ENCODE peak calls at places on chromosomes 16 and 17, in seven cellular contexts. One of them, this sample, is unnamed.
A peak's percentile ranks its signal among the peaks of the same experiment; 100 is the strongest.

GRCh38 chr16:86772671-86773338 is 194.5 kb downstream of the FOXL1 start:
- DNase-seq in heart right ventricle: no peak
- DNase-seq in AG09319: no peak
- DNase-seq in HCT116: no peak
- DNase-seq in RWPE1: no peak
- DNase-seq in MM.1S: no peak
- DNase-seq in CD4-positive, alpha-beta T cell: no peak
- DNase-seq in this sample: no peak

GRCh38 chr16:3578121-3578520 is 918 bp upstream of the NLRC3 start:
- DNase-seq in AG09319: no peak
- DNase-seq in MM.1S: no peak
- DNase-seq in CD4-positive, alpha-beta T cell: peak; percentile 56
- DNase-seq in HCT116: no peak
- DNase-seq in RWPE1: no peak
- DNase-seq in heart right ventricle: no peak
- DNase-seq in this sample: no peak

GRCh38 chr17:42520540-42520951 is 15.5 kb upstream of the NAGLU start:
- DNase-seq in AG09319: no peak
- DNase-seq in MM.1S: no peak
- DNase-seq in heart right ventricle: no peak
- DNase-seq in HCT116: no peak
- DNase-seq in RWPE1: no peak
- DNase-seq in CD4-positive, alpha-beta T cell: no peak
- DNase-seq in this sample: no peak

GRCh38 chr17:8345951-8346665 is 6.5 kb downstream of the ODF4 start:
- DNase-seq in HCT116: no peak
- DNase-seq in RWPE1: no peak
- DNase-seq in AG09319: no peak
- DNase-seq in MM.1S: no peak
- DNase-seq in heart right ventricle: no peak
- DNase-seq in CD4-positive, alpha-beta T cell: no peak
- DNase-seq in this sample: no peak

GRCh38 chr16:11768850-11769249 is 26.2 kb upstream of the TXNDC11 start:
- DNase-seq in CD4-positive, alpha-beta T cell: no peak
- DNase-seq in RWPE1: no peak
- DNase-seq in MM.1S: peak; percentile 12
- DNase-seq in AG09319: no peak
- DNase-seq in heart right ventricle: no peak
- DNase-seq in HCT116: no peak
- DNase-seq in this sample: peak; percentile 29

GRCh38 chr16:70685061-70685937 is 554 bp downstream of the MTSS2 start:
- DNase-seq in RWPE1: no peak
- DNase-seq in CD4-positive, alpha-beta T cell: no peak
- DNase-seq in AG09319: no peak
- DNase-seq in heart right ventricle: no peak
- DNase-seq in HCT116: no peak
- DNase-seq in MM.1S: no peak
- DNase-seq in this sample: no peak

GRCh38 chr16:3171855-3172593 is 16.0 kb upstream of the OR1F1 start:
- DNase-seq in MM.1S: peak; percentile 44
- DNase-seq in CD4-positive, alpha-beta T cell: no peak
- DNase-seq in HCT116: no peak
- DNase-seq in heart right ventricle: no peak
- DNase-seq in AG09319: no peak
- DNase-seq in RWPE1: no peak
- DNase-seq in this sample: no peak

GRCh38 chr16:16805809-16806208 is 426.9 kb downstream of the NPIPA7 start:
- DNase-seq in MM.1S: no peak
- DNase-seq in CD4-positive, alpha-beta T cell: no peak
- DNase-seq in RWPE1: no peak
- DNase-seq in AG09319: no peak
- DNase-seq in HCT116: no peak
- DNase-seq in heart right ventricle: no peak
- DNase-seq in this sample: no peak

GRCh38 chr16:30888856-30889499 is 4.9 kb downstream of the BCL7C start:
- DNase-seq in HCT116: no peak
- DNase-seq in RWPE1: no peak
- DNase-seq in CD4-positive, alpha-beta T cell: no peak
- DNase-seq in MM.1S: no peak
- DNase-seq in heart right ventricle: no peak
- DNase-seq in AG09319: no peak
- DNase-seq in this sample: no peak

GRCh38 chr17:72683506-72684404 is 408.7 kb downstream of the SLC39A11 start:
- DNase-seq in heart right ventricle: no peak
- DNase-seq in HCT116: peak; percentile 94
- DNase-seq in RWPE1: peak; percentile 96
- DNase-seq in MM.1S: no peak
- DNase-seq in CD4-positive, alpha-beta T cell: no peak
- DNase-seq in AG09319: peak; percentile 72
- DNase-seq in this sample: no peak

GRCh38 chr17:75032896-75033294 is 13.9 kb downstream of the ATP5PD start:
- DNase-seq in AG09319: no peak
- DNase-seq in CD4-positive, alpha-beta T cell: no peak
- DNase-seq in RWPE1: no peak
- DNase-seq in heart right ventricle: peak; percentile 52
- DNase-seq in HCT116: no peak
- DNase-seq in MM.1S: no peak
- DNase-seq in this sample: no peak

GRCh38 chr16:16020291-16020690 is 70.9 kb downstream of the ABCC1 start:
- DNase-seq in HCT116: no peak
- DNase-seq in RWPE1: no peak
- DNase-seq in heart right ventricle: no peak
- DNase-seq in CD4-positive, alpha-beta T cell: no peak
- DNase-seq in MM.1S: no peak
- DNase-seq in AG09319: no peak
- DNase-seq in this sample: no peak

GRCh38 chr16:5064915-5065314 is 841 bp downstream of the C16orf89 start:
- DNase-seq in HCT116: no peak
- DNase-seq in MM.1S: no peak
- DNase-seq in AG09319: no peak
- DNase-seq in heart right ventricle: no peak
- DNase-seq in RWPE1: no peak
- DNase-seq in CD4-positive, alpha-beta T cell: no peak
- DNase-seq in this sample: no peak

GRCh38 chr17:38419508-38419981 is 8.7 kb upstream of the ARHGAP23 start:
- DNase-seq in AG09319: no peak
- DNase-seq in CD4-positive, alpha-beta T cell: no peak
- DNase-seq in RWPE1: no peak
- DNase-seq in heart right ventricle: no peak
- DNase-seq in MM.1S: no peak
- DNase-seq in HCT116: no peak
- DNase-seq in this sample: no peak

GRCh38 chr17:64150237-64151015 is 20.5 kb upstream of the ERN1 start:
- DNase-seq in HCT116: no peak
- DNase-seq in heart right ventricle: no peak
- DNase-seq in MM.1S: peak; percentile 45
- DNase-seq in AG09319: no peak
- DNase-seq in RWPE1: no peak
- DNase-seq in CD4-positive, alpha-beta T cell: no peak
- DNase-seq in this sample: no peak

GRCh38 chr16:55498101-55498500 is 10.8 kb upstream of the LPCAT2 start:
- DNase-seq in AG09319: no peak
- DNase-seq in CD4-positive, alpha-beta T cell: no peak
- DNase-seq in heart right ventricle: no peak
- DNase-seq in MM.1S: no peak
- DNase-seq in HCT116: no peak
- DNase-seq in RWPE1: no peak
- DNase-seq in this sample: no peak

GRCh38 chr17:79931517-79932309 is 92.5 kb upstream of the CBX4 start:
- DNase-seq in RWPE1: no peak
- DNase-seq in CD4-positive, alpha-beta T cell: no peak
- DNase-seq in AG09319: no peak
- DNase-seq in MM.1S: no peak
- DNase-seq in HCT116: no peak
- DNase-seq in heart right ventricle: no peak
- DNase-seq in this sample: peak; percentile 45

GRCh38 chr17:57090560-57091185 is 5.6 kb downstream of the AKAP1 start:
- DNase-seq in HCT116: no peak
- DNase-seq in RWPE1: no peak
- DNase-seq in CD4-positive, alpha-beta T cell: no peak
- DNase-seq in MM.1S: no peak
- DNase-seq in AG09319: no peak
- DNase-seq in heart right ventricle: no peak
- DNase-seq in this sample: no peak

GRCh38 chr16:46986438-46986837 is 13.0 kb upstream of the DNAJA2 start:
- DNase-seq in HCT116: no peak
- DNase-seq in CD4-positive, alpha-beta T cell: no peak
- DNase-seq in AG09319: no peak
- DNase-seq in RWPE1: no peak
- DNase-seq in MM.1S: no peak
- DNase-seq in heart right ventricle: no peak
- DNase-seq in this sample: no peak
- TF ChIP-seq CTCF in HCT116: no peak
- TF ChIP-seq CTCF in CD4-positive, alpha-beta T cell: no peak
- TF ChIP-seq CTCF in AG09319: no peak
- TF ChIP-seq CTCF in RWPE1: no peak
- TF ChIP-seq CTCF in MM.1S: no peak
- TF ChIP-seq CTCF in heart right ventricle: no peak
- TF ChIP-seq CTCF in this sample: no peak

DNA sequence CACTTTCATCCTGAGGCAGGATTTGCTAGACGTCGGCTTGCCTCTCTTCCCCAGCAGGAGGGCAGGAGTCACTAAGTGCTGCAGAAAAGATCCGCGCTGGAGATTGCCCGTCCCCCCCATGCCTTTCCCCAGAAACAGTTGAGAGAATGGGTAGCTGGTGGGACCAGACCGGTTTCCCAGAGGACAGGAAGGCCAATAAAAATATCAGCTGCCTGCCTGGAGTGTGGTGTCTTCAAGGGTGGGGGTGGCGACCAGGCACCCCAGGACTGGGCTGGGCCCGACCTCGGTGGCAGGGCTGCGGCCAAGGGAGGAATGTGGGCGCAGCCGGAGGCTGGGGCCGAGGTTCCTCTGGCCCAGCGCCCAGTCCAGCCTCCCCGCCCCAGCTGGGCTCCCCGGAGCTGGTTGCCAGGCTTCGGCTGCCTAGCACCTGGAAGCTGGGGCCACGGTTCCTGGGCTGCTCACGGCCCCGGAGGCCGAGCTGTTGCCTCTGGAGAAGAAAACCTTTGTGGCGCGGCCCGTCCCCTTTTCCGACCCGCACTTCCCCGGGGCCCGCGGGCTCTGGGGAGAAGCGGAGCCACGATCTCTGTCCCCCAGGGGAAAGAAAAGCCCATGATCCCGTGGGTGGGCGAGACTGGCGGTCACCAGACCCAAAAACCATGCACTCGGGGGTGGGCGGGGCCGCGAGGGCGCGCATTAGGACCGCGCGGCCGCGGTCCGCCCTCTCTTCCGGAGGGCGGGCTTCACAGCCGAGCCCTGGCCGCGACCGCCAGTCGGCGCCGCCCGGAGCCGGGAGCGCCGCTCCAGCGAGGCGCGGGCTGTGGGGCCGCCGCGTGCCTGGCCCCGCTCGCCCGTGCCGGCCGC is at the start of gene TRAF4:
- DNase-seq in MM.1S: peak; percentile 87
- DNase-seq in heart right ventricle: peak; percentile 74
- DNase-seq in AG09319: peak; percentile 74
- DNase-seq in CD4-positive, alpha-beta T cell: peak; percentile 77
- DNase-seq in RWPE1: peak; percentile 93
- DNase-seq in HCT116: peak; percentile 79
- DNase-seq in this sample: peak; percentile 89
- TF ChIP-seq CTCF in MM.1S: no peak
- TF ChIP-seq CTCF in heart right ventricle: no peak
- TF ChIP-seq CTCF in AG09319: no peak
- TF ChIP-seq CTCF in CD4-positive, alpha-beta T cell: no peak
- TF ChIP-seq CTCF in RWPE1: peak; percentile 7
- TF ChIP-seq CTCF in HCT116: no peak
- TF ChIP-seq CTCF in this sample: no peak

GRCh38 chr16:13781579-13782338 is 138.2 kb upstream of the ERCC4 start:
- DNase-seq in CD4-positive, alpha-beta T cell: no peak
- DNase-seq in MM.1S: no peak
- DNase-seq in heart right ventricle: peak; percentile 38
- DNase-seq in AG09319: no peak
- DNase-seq in HCT116: no peak
- DNase-seq in RWPE1: no peak
- DNase-seq in this sample: no peak

GRCh38 chr16:13780841-13781553 is 139.0 kb upstream of the ERCC4 start:
- DNase-seq in CD4-positive, alpha-beta T cell: no peak
- DNase-seq in AG09319: no peak
- DNase-seq in heart right ventricle: no peak
- DNase-seq in MM.1S: no peak
- DNase-seq in HCT116: no peak
- DNase-seq in RWPE1: no peak
- DNase-seq in this sample: no peak

GRCh38 chr16:13780406-13780805 is 139.5 kb upstream of the ERCC4 start:
- DNase-seq in heart right ventricle: no peak
- DNase-seq in AG09319: no peak
- DNase-seq in RWPE1: no peak
- DNase-seq in HCT116: no peak
- DNase-seq in CD4-positive, alpha-beta T cell: no peak
- DNase-seq in MM.1S: no peak
- DNase-seq in this sample: no peak

GRCh38 chr16:13779676-13780075 is 140.3 kb upstream of the ERCC4 start:
- DNase-seq in CD4-positive, alpha-beta T cell: no peak
- DNase-seq in HCT116: no peak
- DNase-seq in MM.1S: no peak
- DNase-seq in heart right ventricle: no peak
- DNase-seq in RWPE1: no peak
- DNase-seq in AG09319: no peak
- DNase-seq in this sample: no peak
- TF ChIP-seq CTCF in CD4-positive, alpha-beta T cell: no peak
- TF ChIP-seq CTCF in HCT116: no peak
- TF ChIP-seq CTCF in MM.1S: no peak
- TF ChIP-seq CTCF in heart right ventricle: no peak
- TF ChIP-seq CTCF in RWPE1: no peak
- TF ChIP-seq CTCF in AG09319: no peak
- TF ChIP-seq CTCF in this sample: no peak

GRCh38 chr16:74726736-74727135 is 26.1 kb upstream of the MLKL start:
- DNase-seq in AG09319: no peak
- DNase-seq in heart right ventricle: no peak
- DNase-seq in MM.1S: peak; percentile 18
- DNase-seq in HCT116: no peak
- DNase-seq in CD4-positive, alpha-beta T cell: no peak
- DNase-seq in RWPE1: no peak
- DNase-seq in this sample: no peak
- TF ChIP-seq CTCF in AG09319: peak; percentile 18
- TF ChIP-seq CTCF in heart right ventricle: no peak
- TF ChIP-seq CTCF in MM.1S: peak; percentile 55
- TF ChIP-seq CTCF in HCT116: no peak
- TF ChIP-seq CTCF in CD4-positive, alpha-beta T cell: no peak
- TF ChIP-seq CTCF in RWPE1: peak; percentile 39
- TF ChIP-seq CTCF in this sample: peak; percentile 38

DNA sequence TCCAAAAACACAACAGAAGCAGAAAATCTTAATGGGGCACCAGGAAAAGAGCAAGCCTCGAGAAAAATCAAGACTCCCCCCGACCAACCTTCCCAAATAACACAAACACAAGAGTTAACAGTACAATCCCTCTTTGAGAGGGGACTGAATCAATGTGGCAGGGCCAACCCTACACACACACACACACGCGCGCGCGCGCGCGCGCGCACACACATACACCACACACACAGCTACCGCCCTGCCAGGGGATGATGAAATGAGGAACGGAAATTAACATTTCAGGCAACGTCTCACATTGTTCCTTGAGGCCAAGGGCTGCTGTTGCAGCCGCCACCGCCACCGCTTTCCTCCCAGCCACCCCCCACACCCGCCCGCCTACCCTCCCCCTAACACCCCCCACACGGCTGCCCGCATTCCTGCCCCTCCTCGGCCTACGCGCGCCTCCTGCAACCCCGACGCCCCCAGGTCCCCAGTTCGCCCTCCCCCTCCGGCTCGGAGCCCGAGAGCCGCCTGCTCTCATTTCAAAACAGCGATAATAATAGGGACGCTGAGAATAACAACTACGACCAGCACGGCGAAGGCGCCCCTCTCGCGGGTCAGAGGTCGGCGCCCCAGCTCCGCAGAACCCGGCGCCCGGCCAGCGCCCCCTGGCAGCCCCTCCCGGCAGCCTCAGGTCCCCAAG is 1.2 kb downstream of the ANKRD11 start:
- DNase-seq in MM.1S: peak; percentile 81
- DNase-seq in CD4-positive, alpha-beta T cell: peak; percentile 78
- DNase-seq in AG09319: peak; percentile 94
- DNase-seq in RWPE1: peak; percentile 76
- DNase-seq in heart right ventricle: peak; percentile 89
- DNase-seq in HCT116: peak; percentile 85
- DNase-seq in this sample: peak; percentile 73
- TF ChIP-seq CTCF in MM.1S: no peak
- TF ChIP-seq CTCF in CD4-positive, alpha-beta T cell: no peak
- TF ChIP-seq CTCF in AG09319: peak; percentile 9
- TF ChIP-seq CTCF in RWPE1: no peak
- TF ChIP-seq CTCF in heart right ventricle: peak; percentile 9
- TF ChIP-seq CTCF in HCT116: no peak
- TF ChIP-seq CTCF in this sample: peak; percentile 10